ENCODE peak calls at places on chromosomes 7 and 10, in ten cellular contexts. W is T-helper 17 cell; H is GM04504; X is stimulated activated naive CD8-positive, alpha-beta T cell treated with anti-CD3 and anti-CD28 coated beads, Interleukin-15, Interleukin-2, amounts not matched to agents 100 U/mL and 50 U/mL, for 24 hours; V is substantia nigra; C is cardiac muscle cell; Z is hippocampal formation; M is midbrain; S is M059J; R is RWPE1. T is an unnamed sample.

GRCh38 chr10:123154943-123155505 is 822 bp downstream of the BUB3 start:
- DNase-seq in W (no peak), H (no peak), X (no peak), C (peak), Z (no peak), R (peak), S (peak), M (no peak), V (no peak), T (peak)

GRCh38 chr10:3886191-3886590 is 101.2 kb upstream of the KLF6 start:
- DNase-seq in S (no peak), C (peak), V (no peak), X (no peak), H (no peak), R (no peak), M (no peak), W (no peak), Z (no peak), T (no peak)

GRCh38 chr7:135510603-135511183 is 791 bp upstream of the CNOT4 start:
- DNase-seq in W (no peak), C (no peak), M (peak), S (no peak), R (peak), V (no peak), H (no peak), X (peak), Z (peak), T (no peak)

GRCh38 chr7:30313348-30313747 is 29.0 kb downstream of the ZNRF2 start:
- DNase-seq in M (no peak), V (no peak), R (no peak), H (no peak), X (no peak), Z (no peak), S (no peak), W (no peak), C (no peak), T (no peak)

GRCh38 chr10:93652857-93653256 is 40.5 kb downstream of the PDE6C start:
- DNase-seq in R (peak), Z (no peak), W (no peak), V (no peak), X (no peak), S (peak), C (no peak), H (no peak), M (no peak), T (no peak)

GRCh38 chr7:123604739-123605138 is 3.1 kb downstream of the ASB15 start:
- DNase-seq in S (no peak), C (no peak), H (no peak), V (no peak), R (no peak), W (no peak), Z (no peak), M (no peak), X (no peak), T (no peak)

GRCh38 chr7:96495751-96496216 is 173.9 kb upstream of the SLC25A13 start:
- DNase-seq in Z (no peak), C (no peak), W (no peak), V (no peak), X (no peak), H (no peak), S (no peak), M (no peak), R (no peak), T (peak)

GRCh38 chr10:30765611-30766010 is 136.1 kb upstream of the LYZL2 start:
- DNase-seq in X (no peak), W (no peak), M (no peak), H (no peak), S (no peak), R (no peak), V (no peak), Z (no peak), C (no peak), T (no peak)

GRCh38 chr10:29966269-29966668 is 93.1 kb downstream of the JCAD start:
- DNase-seq in X (no peak), V (no peak), W (no peak), Z (no peak), S (no peak), M (no peak), C (no peak), R (no peak), H (no peak), T (no peak)

GRCh38 chr7:138935438-138936079 is 45.6 kb downstream of the KIAA1549 start:
- DNase-seq in C (peak), W (no peak), R (peak), H (peak), Z (no peak), M (no peak), V (no peak), S (peak), X (no peak), T (peak)

GRCh38 chr7:30934732-30935568 is 23.3 kb downstream of the AQP1 start:
- DNase-seq in R (no peak), W (no peak), C (no peak), X (no peak), M (no peak), S (no peak), H (no peak), Z (no peak), V (no peak), T (no peak)

GRCh38 chr7:305410-306151 is 15.6 kb downstream of the FOXL3 start:
- DNase-seq in H (no peak), R (no peak), M (no peak), W (no peak), S (no peak), X (no peak), C (no peak), Z (no peak), V (no peak), T (no peak)